ENCODE peak calls at places on chromosomes 1 and 21, in five cellular contexts. H is HepG2, E is right lobe of liver, N is HCT116, V is K562. M is an unnamed sample.

GRCh38 chr1:234544094-234544579 is 65.2 kb upstream of the TARBP1 start:
- ATAC-seq in H (peak; percentile 24), E (peak; percentile 39), N (peak; percentile 61), V (peak; percentile 61), M (peak; percentile 73)

GRCh38 chr1:233340031-233340555 is 12.6 kb downstream of the MAP3K21 start:
- ATAC-seq in H (no peak), E (peak; percentile 15), N (no peak), V (no peak), M (no peak)

GRCh38 chr1:48761411-48761810 is 15.3 kb downstream of the BEND5 start:
- ATAC-seq in H (no peak), E (no peak), N (no peak), V (no peak), M (no peak)

GRCh38 chr21:25835397-25835796 is 100.6 kb downstream of the GABPA start:
- ATAC-seq in H (peak; percentile 68), E (peak; percentile 52), N (no peak), V (no peak), M (no peak)

GRCh38 chr1:14507227-14507626 is 91.3 kb upstream of the KAZN start:
- ATAC-seq in H (no peak), E (no peak), N (no peak), V (no peak), M (no peak)

GRCh38 chr1:155970531-155971167 is 7.7 kb downstream of the ARHGEF2 start:
- ATAC-seq in H (no peak), E (peak; percentile 49), N (peak; percentile 28), V (peak; percentile 83), M (peak; percentile 75)

GRCh38 chr1:36913523-36914060 is 120.7 kb downstream of the GRIK3 start:
- ATAC-seq in H (no peak), E (no peak), N (peak; percentile 50), V (peak; percentile 33), M (no peak)

GRCh38 chr1:181353526-181353925 is 129.8 kb upstream of the CACNA1E start:
- ATAC-seq in H (no peak), E (no peak), N (no peak), V (no peak), M (no peak)

GRCh38 chr1:159000627-159001026 is 9.1 kb upstream of the IFI16 start:
- ATAC-seq in H (no peak), E (peak; percentile 82), N (no peak), V (peak; percentile 61), M (peak; percentile 70)

GRCh38 chr1:59750612-59751395 is 63.9 kb upstream of the HOOK1 start:
- ATAC-seq in H (no peak), E (peak; percentile 75), N (peak; percentile 55), V (no peak), M (peak; percentile 66)

GRCh38 chr1:35808376-35809155 is 750 bp downstream of the AGO4 start:
- ATAC-seq in H (peak; percentile 69), E (peak; percentile 55), N (peak; percentile 61), V (peak; percentile 78), M (peak; percentile 54)

GRCh38 chr1:202046227-202046626 is 35.8 kb downstream of the ELF3 start:
- ATAC-seq in H (no peak), E (peak; percentile 64), N (peak; percentile 39), V (no peak), M (no peak)

GRCh38 chr1:159783724-159784123 is 3.0 kb downstream of the DUSP23 start:
- ATAC-seq in H (no peak), E (no peak), N (no peak), V (no peak), M (no peak)

GRCh38 chr21:41460578-41461527 is 34.8 kb downstream of the MX1 start:
- ATAC-seq in H (peak; percentile 98), E (peak; percentile 94), N (peak; percentile 97), V (peak; percentile 95), M (peak; percentile 84)

GRCh38 chr1:201655910-201656669 is 117.2 kb downstream of the NAV1 start:
- ATAC-seq in H (no peak), E (no peak), N (no peak), V (no peak), M (no peak)

GRCh38 chr1:156862602-156863599 is 2.2 kb downstream of the NTRK1 start:
- ATAC-seq in H (no peak), E (no peak), N (no peak), V (peak; percentile 12), M (no peak)

GRCh38 chr1:14363191-14363590 is 235.3 kb upstream of the KAZN start:
- ATAC-seq in H (no peak), E (no peak), N (no peak), V (no peak), M (no peak)

GRCh38 chr1:201845331-201846083 is 16.6 kb downstream of the IPO9 start:
- ATAC-seq in H (no peak), E (no peak), N (no peak), V (peak; percentile 25), M (no peak)

GRCh38 chr1:228919919-228920318 is 184.6 kb downstream of the RHOU start:
- ATAC-seq in H (no peak), E (no peak), N (no peak), V (no peak), M (no peak)

GRCh38 chr21:15775981-15776380 is 46.2 kb downstream of the USP25 start:
- ATAC-seq in H (no peak), E (no peak), N (no peak), V (no peak), M (no peak)

GRCh38 chr1:94679336-94680007 is 137.9 kb upstream of the F3 start:
- ATAC-seq in H (no peak), E (no peak), N (no peak), V (no peak), M (peak; percentile 81)

GRCh38 chr1:185804206-185804605 is 70.0 kb downstream of the HMCN1 start:
- ATAC-seq in H (no peak), E (no peak), N (no peak), V (no peak), M (no peak)

GRCh38 chr1:210394281-210394798 is 65.6 kb downstream of the HHAT start:
- ATAC-seq in H (no peak), E (no peak), N (peak; percentile 35), V (no peak), M (no peak)

GRCh38 chr1:150579955-150580642 is 689 bp upstream of the MCL1 start:
- ATAC-seq in H (no peak), E (peak; percentile 0), N (no peak), V (no peak), M (no peak)

GRCh38 chr1:243268751-243269460 is 13.1 kb downstream of the SDCCAG8 start:
- ATAC-seq in H (no peak), E (no peak), N (peak; percentile 64), V (peak; percentile 75), M (no peak)

DNA sequence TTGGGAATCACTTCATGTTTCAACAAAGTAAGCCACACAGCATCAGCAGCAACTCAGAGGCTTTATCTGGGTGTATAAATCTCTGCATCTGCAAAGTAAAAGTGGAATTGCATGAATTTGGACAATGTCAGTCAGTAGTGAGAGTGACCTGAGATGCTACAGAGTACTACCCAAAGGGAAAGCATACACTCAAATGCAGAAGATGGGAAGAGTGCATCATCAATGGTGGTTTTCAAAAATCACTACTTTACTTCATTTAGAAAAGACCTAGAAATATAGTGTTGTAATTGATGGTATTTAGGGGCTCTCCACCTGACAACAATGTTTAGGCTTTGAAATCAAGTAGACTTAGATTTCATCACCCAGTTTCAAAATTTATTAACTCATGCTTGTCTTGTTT is 24.5 kb upstream of the PKN2 start:
- ATAC-seq in H (no peak), E (no peak), N (no peak), V (no peak), M (no peak)
- TF ChIP-seq POLR2A in H (no peak), E (no peak), N (no peak), V (no peak), M (no peak)

GRCh38 chr21:44856131-44856530 is 17.4 kb downstream of the PTTG1IP start:
- ATAC-seq in H (no peak), E (no peak), N (no peak), V (no peak), M (no peak)

GRCh38 chr21:44857127-44857892 is 16.2 kb downstream of the PTTG1IP start:
- ATAC-seq in H (no peak), E (no peak), N (no peak), V (no peak), M (no peak)

GRCh38 chr21:44855572-44855971 is 17.9 kb downstream of the PTTG1IP start:
- ATAC-seq in H (no peak), E (no peak), N (no peak), V (no peak), M (no peak)

GRCh38 chr21:44858791-44859190 is 14.7 kb downstream of the PTTG1IP start:
- ATAC-seq in H (no peak), E (no peak), N (no peak), V (no peak), M (no peak)

DNA sequence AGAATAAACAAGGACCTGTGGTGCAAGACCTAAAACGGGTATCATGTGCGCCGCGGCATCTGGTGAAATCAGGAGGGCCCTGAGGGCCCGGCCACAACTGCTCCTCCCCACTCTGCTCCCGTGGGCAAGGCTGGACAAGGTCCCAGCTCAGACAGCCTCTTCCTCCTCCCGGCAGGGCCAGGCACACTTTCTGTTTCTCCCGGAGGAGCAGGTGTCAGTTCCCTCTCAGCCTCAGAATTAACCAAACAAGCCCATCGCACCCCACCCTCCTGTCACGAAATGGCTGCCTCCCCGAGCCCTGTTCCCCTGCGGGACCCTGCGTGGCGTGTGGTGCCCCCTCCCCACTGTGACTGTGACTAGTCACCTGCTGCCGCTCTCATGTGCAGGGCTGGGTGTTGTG is 15.2 kb downstream of the PTTG1IP start:
- ATAC-seq in H (no peak), E (no peak), N (no peak), V (no peak), M (no peak)
- H3K36me3 ChIP-seq in H (peaks cover 58% of the 10 kb centered on the region), E (peaks cover 18% of the 10 kb centered on the region), N (peaks cover 32% of the 10 kb centered on the region), V (peaks cover 75% of the 10 kb centered on the region), M (no peaks in the 10 kb centered on the region)

GRCh38 chr1:6961289-6961688 is 176.0 kb downstream of the CAMTA1 start:
- ATAC-seq in H (no peak), E (no peak), N (no peak), V (no peak), M (no peak)

GRCh38 chr1:6962390-6962955 is 177.2 kb downstream of the CAMTA1 start:
- ATAC-seq in H (no peak), E (peak; percentile 14), N (peak; percentile 79), V (peak; percentile 84), M (peak; percentile 48)

GRCh38 chr1:6960291-6960758 is 175.1 kb downstream of the CAMTA1 start:
- ATAC-seq in H (peak; percentile 59), E (peak; percentile 90), N (no peak), V (no peak), M (no peak)

GRCh38 chr1:6962956-6963915 is 178.0 kb downstream of the CAMTA1 start:
- ATAC-seq in H (no peak), E (no peak), N (peak; percentile 82), V (peak; percentile 80), M (peak; percentile 41)

GRCh38 chr1:6961905-6962304 is 176.7 kb downstream of the CAMTA1 start:
- ATAC-seq in H (no peak), E (no peak), N (no peak), V (no peak), M (no peak)
- H3K4me3 ChIP-seq in H (no peak overlapping the region), E (no peak overlapping the region), N (no peak overlapping the region), V (no peak overlapping the region), M (no peak overlapping the region)

GRCh38 chr21:39099859-39100258 is 83.4 kb downstream of the PSMG1 start:
- ATAC-seq in H (no peak), E (no peak), N (no peak), V (no peak), M (no peak)

GRCh38 chr21:39096754-39097153 is 86.5 kb downstream of the PSMG1 start:
- ATAC-seq in H (no peak), E (no peak), N (peak; percentile 63), V (peak; percentile 48), M (no peak)

GRCh38 chr21:39097335-39097861 is 85.9 kb downstream of the PSMG1 start:
- ATAC-seq in H (no peak), E (peak; percentile 32), N (no peak), V (no peak), M (no peak)

GRCh38 chr21:39098696-39099111 is 84.5 kb downstream of the PSMG1 start:
- ATAC-seq in H (peak; percentile 30), E (peak; percentile 34), N (no peak), V (no peak), M (no peak)

GRCh38 chr21:39097981-39098380 is 85.3 kb downstream of the PSMG1 start:
- ATAC-seq in H (no peak), E (no peak), N (no peak), V (no peak), M (no peak)
- TF ChIP-seq POLR2A in H (no peak), E (no peak), N (no peak), V (no peak), M (no peak)

M was measured in gastroesophageal sphincter.